ENCODE peak calls at places on chromosomes 13 and 19, in seven cellular contexts. F is right atrium auricular region, R is brain microvascular endothelial cell, T is fibroblast of lung, N is PC-9, M is heart right ventricle, D is OCI-LY7. C is an unnamed sample.

GRCh38 chr13:95411641-95412040 is 110.4 kb upstream of the ABCC4 start:
- DNase-seq in D (no peak), M (no peak), N (peak), F (no peak), T (peak), R (no peak), C (no peak)

GRCh38 chr13:38535271-38535670 is 151.6 kb upstream of the FREM2 start:
- DNase-seq in D (no peak), T (no peak), M (no peak), R (no peak), N (no peak), F (no peak), C (no peak)

GRCh38 chr13:44810067-44810840 is 179.0 kb downstream of the NUFIP1 start:
- DNase-seq in R (peak), D (no peak), N (no peak), F (peak), M (peak), T (no peak), C (no peak)

GRCh38 chr13:77896536-77896935 is 22.1 kb downstream of the EDNRB start:
- DNase-seq in M (peak), D (no peak), F (peak), N (no peak), T (peak), R (peak), C (no peak)

GRCh38 chr13:27953671-27954405 is 15.3 kb downstream of the CDX2 start:
- DNase-seq in D (no peak), R (peak), N (no peak), M (peak), F (no peak), T (peak), C (peak)

GRCh38 chr13:36950330-36950729 is 30.3 kb upstream of the SMAD9 start:
- DNase-seq in T (no peak), N (no peak), M (no peak), D (no peak), F (no peak), R (no peak), C (no peak)

GRCh38 chr13:21663197-21663596 is 7.7 kb upstream of the FGF9 start:
- DNase-seq in R (no peak), D (no peak), M (no peak), F (no peak), T (no peak), N (no peak), C (no peak)

GRCh38 chr19:17325881-17326594 is 8.6 kb downstream of the ANO8 start:
- DNase-seq in D (no peak), R (no peak), T (peak), N (no peak), M (no peak), F (peak), C (no peak)

GRCh38 chr13:51249767-51250741 is 27.9 kb downstream of the FAM124A start:
- DNase-seq in R (no peak), D (peak), T (no peak), F (no peak), M (no peak), N (no peak), C (no peak)

DNA sequence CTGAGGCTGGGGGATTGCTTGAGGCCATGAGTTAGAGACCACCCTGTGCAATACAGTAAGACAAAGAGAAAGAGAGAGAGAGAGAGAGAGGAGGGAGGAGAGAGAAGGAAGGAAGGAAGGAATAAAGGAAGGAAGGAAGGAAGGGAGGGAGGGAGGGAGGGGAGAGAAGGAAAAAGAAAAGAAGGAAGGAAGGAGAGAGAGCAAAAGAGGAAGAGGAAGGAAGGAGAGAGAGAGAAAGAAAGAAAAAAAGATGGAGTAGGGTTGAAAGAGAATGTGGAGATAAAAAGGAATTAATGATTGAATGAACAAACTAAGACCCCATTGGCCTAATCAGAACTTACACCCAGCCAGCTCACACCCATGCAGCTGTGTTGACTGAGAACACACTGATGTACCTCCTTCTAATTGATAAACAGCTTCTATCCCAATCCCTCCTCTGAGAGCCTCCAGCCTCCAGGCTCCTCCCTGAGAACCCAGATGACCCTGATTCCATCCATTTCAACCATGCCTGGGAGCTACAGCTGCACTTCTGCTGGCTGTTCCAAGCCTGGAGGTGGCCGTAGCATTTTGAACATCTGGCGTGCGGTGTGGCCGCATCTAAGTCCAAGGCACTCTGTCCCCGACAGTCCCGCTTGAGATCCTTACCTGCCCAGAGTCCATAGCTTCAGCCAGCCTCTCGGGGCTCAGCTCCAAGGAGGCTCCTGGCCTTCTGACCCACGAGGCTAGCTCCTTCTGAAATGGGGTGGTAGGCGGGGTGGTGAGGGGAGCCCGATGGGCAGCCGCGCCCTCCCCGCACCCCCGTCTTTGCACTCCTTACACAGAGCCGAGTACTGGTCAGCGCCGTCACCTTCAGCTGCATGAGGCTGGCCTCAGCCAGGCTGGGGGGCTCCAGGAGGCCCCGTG is 1.1 kb downstream of the PRODH2 start:
- DNase-seq in T (no peak), D (no peak), R (no peak), F (no peak), N (no peak), M (no peak), C (no peak)
- H3K27ac ChIP-seq in T (no peak), D (no peak), R (no peak), F (no peak), N (no peak), M (no peak), C (no peak)

DNA sequence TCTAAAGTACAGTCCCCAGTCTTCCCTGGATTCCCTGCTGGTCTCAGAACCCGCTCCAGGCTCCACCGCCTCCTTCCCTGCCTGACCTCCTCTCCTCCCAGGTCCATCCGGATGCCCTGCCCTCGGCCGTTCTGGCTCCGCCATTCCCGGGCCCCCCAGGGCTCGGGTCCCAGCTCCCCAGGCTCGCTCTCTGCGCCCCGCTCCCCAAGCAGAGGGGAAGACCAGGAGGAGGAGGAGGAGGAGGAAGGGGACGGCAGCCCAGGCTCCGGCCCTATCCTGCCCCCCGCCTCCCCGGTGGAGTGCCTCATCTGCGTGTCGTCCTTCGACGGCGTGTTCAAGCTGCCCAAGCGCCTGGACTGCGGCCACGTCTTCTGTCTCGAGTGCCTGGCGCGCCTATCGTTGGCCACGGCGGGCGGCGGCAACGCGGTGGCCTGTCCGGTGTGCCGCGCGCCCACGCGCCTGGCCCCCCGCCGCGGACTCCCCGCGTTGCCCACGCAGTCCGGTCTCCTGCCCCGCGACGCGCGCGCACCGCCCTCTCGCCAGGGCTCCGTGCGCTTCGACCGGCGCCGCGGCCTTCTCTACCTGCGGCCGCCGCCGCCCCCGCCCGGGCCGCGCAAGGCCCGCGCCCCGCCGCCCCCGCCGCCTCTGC is 647 bp downstream of the RNF225 start:
- DNase-seq in D (no peak), N (no peak), T (no peak), F (no peak), R (no peak), M (no peak), C (no peak)
- H3K4me3 ChIP-seq in D (no peak), N (no peak), T (no peak), F (no peak), R (peak), M (no peak), C (no peak)

DNA sequence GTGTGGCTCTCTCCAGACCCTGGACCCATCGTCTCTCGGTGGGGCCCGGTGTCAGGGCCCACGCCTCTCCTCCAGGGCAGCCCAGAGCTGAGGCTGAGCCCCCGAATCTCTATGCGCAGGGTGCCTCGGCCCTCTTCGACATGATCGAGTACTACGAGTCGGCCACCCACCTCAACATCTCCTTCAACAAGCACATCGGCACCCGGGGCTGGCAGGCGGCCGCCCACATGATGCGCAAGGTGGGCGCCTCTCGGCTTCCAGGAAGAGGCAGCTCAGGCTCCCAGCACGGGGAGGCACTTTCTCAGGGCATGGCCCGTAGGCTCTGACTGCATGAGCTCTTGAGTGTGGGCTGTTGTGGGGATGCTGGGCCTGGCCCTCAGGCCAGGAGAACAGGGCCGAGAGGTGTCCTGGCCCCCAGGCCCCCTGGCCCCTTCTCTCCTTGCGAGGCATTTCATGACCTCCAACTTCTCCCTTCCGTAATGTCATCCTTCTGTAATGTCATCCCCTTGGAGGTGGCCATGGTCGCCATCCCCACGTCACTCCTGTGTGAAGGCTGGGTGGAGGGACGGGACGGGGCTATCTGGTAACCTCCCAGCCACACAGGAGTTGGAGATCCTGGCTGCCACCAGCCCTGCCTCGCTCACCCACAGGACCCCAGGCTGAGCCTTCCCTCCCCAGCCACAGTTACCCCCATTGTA is 19.4 kb downstream of the NKPD1 start:
- DNase-seq in F (no peak), N (no peak), M (no peak), R (no peak), D (no peak), T (no peak), C (no peak)
- H3K27ac ChIP-seq in F (no peak), N (no peak), M (no peak), R (no peak), D (no peak), T (no peak), C (no peak)

GRCh38 chr19:55216461-55217198 is 7.3 kb upstream of the PTPRH start:
- DNase-seq in F (peak), D (peak), M (peak), N (peak), T (peak), R (peak), C (peak)
- H3K4me3 ChIP-seq in F (peak), D (peak), M (no peak), N (peak), T (peak), R (peak), C (peak)